ENCODE peak calls at places on chromosomes 5 and 9, in five cellular contexts. One of them, this sample, is unnamed. For H3K9me3, the result is how much of the 10 kb centered on the place peaks cover.

GRCh38 chr5:82277613-82277986 is 554 bp downstream of the RPS23 start:
- DNase-seq in SK-N-SH: peak
- DNase-seq in tibial nerve: no peak
- DNase-seq in upper lobe of left lung: no peak
- DNase-seq in stomach: no peak
- DNase-seq in this sample: no peak

GRCh38 chr5:65775476-65775875 is 53.5 kb downstream of the NLN start:
- DNase-seq in SK-N-SH: no peak
- DNase-seq in tibial nerve: no peak
- DNase-seq in upper lobe of left lung: no peak
- DNase-seq in stomach: no peak
- DNase-seq in this sample: no peak

GRCh38 chr9:87678650-87679355 is 47.1 kb upstream of the CTSL start:
- DNase-seq in SK-N-SH: peak
- DNase-seq in tibial nerve: peak
- DNase-seq in upper lobe of left lung: no peak
- DNase-seq in stomach: peak
- DNase-seq in this sample: peak

GRCh38 chr5:27011274-27011673 is 27.1 kb downstream of the CDH9 start:
- DNase-seq in SK-N-SH: no peak
- DNase-seq in tibial nerve: no peak
- DNase-seq in upper lobe of left lung: no peak
- DNase-seq in stomach: no peak
- DNase-seq in this sample: no peak

GRCh38 chr5:173340984-173341383 is 12.8 kb upstream of the STC2 start:
- DNase-seq in SK-N-SH: no peak
- DNase-seq in tibial nerve: no peak
- DNase-seq in upper lobe of left lung: no peak
- DNase-seq in stomach: no peak
- DNase-seq in this sample: no peak

GRCh38 chr9:89191004-89191403 is 12.4 kb upstream of the SHC3 start:
- DNase-seq in SK-N-SH: no peak
- DNase-seq in tibial nerve: no peak
- DNase-seq in upper lobe of left lung: no peak
- DNase-seq in stomach: no peak
- DNase-seq in this sample: no peak

GRCh38 chr5:14397717-14398116 is 183.9 kb upstream of the OTULINL start:
- DNase-seq in SK-N-SH: no peak
- DNase-seq in tibial nerve: no peak
- DNase-seq in upper lobe of left lung: no peak
- DNase-seq in stomach: no peak
- DNase-seq in this sample: no peak

GRCh38 chr9:137426018-137426681 is 3.0 kb downstream of the NOXA1 start:
- DNase-seq in SK-N-SH: no peak
- DNase-seq in tibial nerve: no peak
- DNase-seq in upper lobe of left lung: no peak
- DNase-seq in stomach: no peak
- DNase-seq in this sample: no peak

GRCh38 chr5:159061186-159061796 is 38.4 kb downstream of the EBF1 start:
- DNase-seq in SK-N-SH: peak
- DNase-seq in tibial nerve: peak
- DNase-seq in upper lobe of left lung: no peak
- DNase-seq in stomach: no peak
- DNase-seq in this sample: peak

GRCh38 chr9:93974151-93974550 is 19.0 kb upstream of the BARX1 start:
- DNase-seq in SK-N-SH: no peak
- DNase-seq in tibial nerve: no peak
- DNase-seq in upper lobe of left lung: no peak
- DNase-seq in stomach: peak
- DNase-seq in this sample: no peak

DNA sequence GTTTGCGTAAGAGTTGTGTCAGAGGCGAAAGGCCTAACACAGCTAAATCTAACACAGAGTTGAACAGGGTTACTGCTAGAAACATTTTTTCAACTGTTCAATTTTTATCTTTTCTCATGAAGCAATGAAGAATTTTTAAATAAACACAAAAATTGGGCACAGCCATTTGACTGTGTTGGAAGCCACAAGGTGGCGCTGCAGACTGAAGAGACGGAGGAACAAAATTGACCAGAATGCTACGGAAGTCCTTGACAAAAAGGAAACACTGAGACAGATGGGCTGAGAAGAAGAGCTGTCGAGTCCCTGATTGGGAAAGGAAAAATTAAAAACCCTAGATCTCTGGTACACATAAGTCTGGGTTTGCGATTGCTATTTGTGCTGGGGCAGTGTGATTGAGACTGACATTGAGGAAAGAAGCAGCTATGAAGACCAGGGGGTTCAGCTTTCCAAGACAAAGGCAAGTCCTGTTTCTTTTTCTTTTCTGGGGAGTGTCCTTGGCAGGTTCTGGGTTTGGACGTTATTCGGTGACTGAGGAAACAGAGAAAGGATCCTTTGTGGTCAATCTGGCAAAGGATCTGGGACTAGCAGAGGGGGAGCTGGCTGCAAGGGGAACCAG is at the start of gene PCDHB9:
- DNase-seq in SK-N-SH: peak
- DNase-seq in tibial nerve: no peak
- DNase-seq in upper lobe of left lung: no peak
- DNase-seq in stomach: no peak
- DNase-seq in this sample: no peak
- H3K9me3 ChIP-seq in SK-N-SH: under half
- H3K9me3 ChIP-seq in tibial nerve: half or more
- H3K9me3 ChIP-seq in upper lobe of left lung: half or more
- H3K9me3 ChIP-seq in stomach: under half
- H3K9me3 ChIP-seq in this sample: under half

DNA sequence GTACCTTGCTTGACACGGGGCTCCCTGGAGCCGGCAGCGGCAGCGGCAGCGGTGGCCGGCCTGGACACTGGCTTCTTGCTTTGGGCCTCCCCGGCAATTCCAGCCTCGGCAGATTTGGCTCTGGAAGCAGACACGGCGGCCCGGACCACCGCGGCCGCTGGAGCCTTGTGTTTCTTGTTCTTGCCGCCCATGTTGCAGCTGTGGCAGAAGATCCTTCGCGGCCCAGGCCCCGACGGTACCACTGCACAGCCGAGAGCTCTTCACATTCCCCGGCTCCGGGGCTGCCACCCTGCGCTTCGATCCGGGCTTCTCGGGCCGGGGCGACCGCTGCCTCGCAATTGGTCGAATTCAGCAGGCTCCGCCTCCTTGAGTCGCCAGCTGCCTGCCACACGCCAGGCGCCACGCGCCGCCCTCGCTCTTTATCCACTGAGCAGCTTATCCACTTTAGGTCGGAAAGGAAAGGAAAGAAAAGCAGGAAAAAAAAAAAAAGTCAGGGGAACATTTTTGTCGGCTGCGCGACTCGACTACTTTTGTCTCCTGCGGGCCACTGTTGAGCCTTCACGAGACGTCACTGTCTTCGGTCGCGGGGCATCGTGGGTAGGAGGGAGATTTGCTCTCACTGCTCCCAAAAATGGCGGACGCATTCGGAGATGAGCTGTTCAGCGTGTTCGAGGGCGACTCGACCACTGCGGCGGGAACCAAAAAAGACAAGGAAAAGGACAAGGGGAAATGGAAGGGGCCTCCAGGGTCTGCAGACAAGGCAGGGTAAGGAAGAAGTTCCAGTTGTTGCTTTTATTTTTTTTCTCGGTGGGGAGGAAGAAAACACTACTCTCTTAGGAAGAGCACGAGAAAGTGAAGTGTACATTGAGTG is at the start of the genes DHX29 and MTREX:
- DNase-seq in SK-N-SH: peak
- DNase-seq in tibial nerve: peak
- DNase-seq in upper lobe of left lung: peak
- DNase-seq in stomach: peak
- DNase-seq in this sample: peak
- TF ChIP-seq EP300 in SK-N-SH: no peak
- TF ChIP-seq EP300 in tibial nerve: peak
- TF ChIP-seq EP300 in upper lobe of left lung: no peak
- TF ChIP-seq EP300 in stomach: no peak
- TF ChIP-seq EP300 in this sample: no peak

GRCh38 chr5:141388661-141389060 is 1.2 kb downstream of the PCDHGB4 start:
- DNase-seq in SK-N-SH: no peak
- DNase-seq in tibial nerve: no peak
- DNase-seq in upper lobe of left lung: no peak
- DNase-seq in stomach: no peak
- DNase-seq in this sample: no peak
- H3K9me3 ChIP-seq in SK-N-SH: under half
- H3K9me3 ChIP-seq in tibial nerve: half or more
- H3K9me3 ChIP-seq in upper lobe of left lung: half or more
- H3K9me3 ChIP-seq in stomach: half or more
- H3K9me3 ChIP-seq in this sample: half or more

DNA sequence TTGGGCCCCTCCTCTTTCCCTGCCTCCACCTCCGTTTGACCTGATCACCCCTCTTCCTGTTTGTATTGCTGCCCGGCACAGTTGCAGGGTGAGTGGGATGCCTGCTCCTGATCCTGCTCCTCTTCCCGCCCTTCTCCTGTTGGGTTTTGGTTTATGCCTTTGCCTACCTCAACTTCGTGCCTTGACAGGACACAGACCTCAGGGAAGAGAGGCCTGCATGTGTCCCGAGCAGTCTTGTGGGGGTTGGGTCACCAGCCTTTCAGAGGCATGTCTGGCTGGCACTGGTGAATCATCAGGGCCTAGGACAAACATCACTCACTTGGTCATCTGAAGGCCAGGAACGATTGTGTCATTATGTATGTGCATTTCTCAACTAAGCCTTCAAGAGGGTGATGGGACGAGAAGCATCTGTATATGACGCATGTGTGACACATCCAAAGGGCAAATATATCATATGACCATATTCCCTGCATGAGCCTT is 56.9 kb downstream of the NPR3 start:
- DNase-seq in SK-N-SH: no peak
- DNase-seq in tibial nerve: no peak
- DNase-seq in upper lobe of left lung: peak
- DNase-seq in stomach: no peak
- DNase-seq in this sample: no peak
- TF ChIP-seq EP300 in SK-N-SH: peak
- TF ChIP-seq EP300 in tibial nerve: no peak
- TF ChIP-seq EP300 in upper lobe of left lung: no peak
- TF ChIP-seq EP300 in stomach: no peak
- TF ChIP-seq EP300 in this sample: no peak

DNA sequence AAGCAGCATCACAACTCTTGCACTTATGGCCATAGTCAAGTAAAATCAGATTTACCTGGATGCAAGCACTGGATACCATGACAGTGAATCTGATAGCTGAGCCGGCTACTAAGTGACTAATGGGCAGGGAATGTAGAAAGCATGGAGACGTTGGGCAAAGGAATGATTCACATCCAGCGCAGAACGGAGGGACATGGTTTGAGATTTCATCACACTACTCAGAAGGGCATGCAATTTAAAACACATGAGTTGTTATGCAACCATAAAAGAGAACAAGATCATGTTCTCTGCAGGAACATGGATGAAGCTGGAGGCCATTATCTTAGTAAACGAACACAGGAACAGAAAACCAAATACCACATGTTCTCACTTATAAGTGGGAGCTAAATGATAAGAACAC is 169.1 kb upstream of the PIK3R1 start:
- DNase-seq in SK-N-SH: no peak
- DNase-seq in tibial nerve: no peak
- DNase-seq in upper lobe of left lung: peak
- DNase-seq in stomach: no peak
- DNase-seq in this sample: no peak
- H3K9me3 ChIP-seq in SK-N-SH: under half
- H3K9me3 ChIP-seq in tibial nerve: under half
- H3K9me3 ChIP-seq in upper lobe of left lung: under half
- H3K9me3 ChIP-seq in stomach: under half
- H3K9me3 ChIP-seq in this sample: under half

This sample was measured in sigmoid colon.